ENCODE peak calls at places on chromosomes 7 and 10, in seven cellular contexts. O, M, F, I, Y, P and L are unnamed samples.

GRCh38 chr7:134660961-134661376 is 14.3 kb downstream of the BPGM start:
- DNase-seq in O (no peak), M (no peak), F (no peak), I (peak), Y (no peak), P (no peak), L (peak)

GRCh38 chr7:7118822-7119221 is 63.5 kb upstream of the C1GALT1 start:
- DNase-seq in O (no peak), M (no peak), F (no peak), I (no peak), Y (no peak), P (no peak), L (no peak)

GRCh38 chr10:109183366-109183765 is 739.9 kb downstream of the XPNPEP1 start:
- DNase-seq in O (no peak), M (no peak), F (no peak), I (no peak), Y (no peak), P (no peak), L (peak)

GRCh38 chr7:29806131-29806792 is at the start of gene WIPF3:
- DNase-seq in O (peak), M (no peak), F (peak), I (no peak), Y (no peak), P (no peak), L (no peak)

GRCh38 chr7:55463863-55464262 is 98.7 kb downstream of the LANCL2 start:
- DNase-seq in O (no peak), M (no peak), F (peak), I (no peak), Y (no peak), P (no peak), L (no peak)

GRCh38 chr7:16826061-16826460 is 21.3 kb upstream of the AGR2 start:
- DNase-seq in O (no peak), M (no peak), F (no peak), I (no peak), Y (no peak), P (no peak), L (no peak)

GRCh38 chr7:78587443-78588044 is 789.0 kb downstream of the PHTF2 start:
- DNase-seq in O (no peak), M (no peak), F (no peak), I (no peak), Y (no peak), P (peak), L (no peak)

GRCh38 chr10:77264107-77264506 is 373.5 kb downstream of the KCNMA1 start:
- DNase-seq in O (no peak), M (no peak), F (no peak), I (no peak), Y (no peak), P (no peak), L (no peak)

GRCh38 chr7:156465186-156465585 is 175.4 kb upstream of the RNF32 start:
- DNase-seq in O (no peak), M (no peak), F (no peak), I (no peak), Y (no peak), P (no peak), L (no peak)

GRCh38 chr7:24916463-24917040 is 63.4 kb downstream of the OSBPL3 start:
- DNase-seq in O (no peak), M (no peak), F (no peak), I (no peak), Y (no peak), P (no peak), L (no peak)
- H3K4me3 ChIP-seq in O (no peak), M (no peak), F (no peak), I (no peak), Y (no peak), P (no peak), L (no peak)

GRCh38 chr10:451021-451471 is 238.4 kb downstream of the DIP2C start:
- DNase-seq in O (no peak), M (peak), F (peak), I (no peak), Y (no peak), P (peak), L (no peak)
- H3K4me3 ChIP-seq in O (no peak), M (peak), F (no peak), I (no peak), Y (no peak), P (peak), L (no peak)

DNA sequence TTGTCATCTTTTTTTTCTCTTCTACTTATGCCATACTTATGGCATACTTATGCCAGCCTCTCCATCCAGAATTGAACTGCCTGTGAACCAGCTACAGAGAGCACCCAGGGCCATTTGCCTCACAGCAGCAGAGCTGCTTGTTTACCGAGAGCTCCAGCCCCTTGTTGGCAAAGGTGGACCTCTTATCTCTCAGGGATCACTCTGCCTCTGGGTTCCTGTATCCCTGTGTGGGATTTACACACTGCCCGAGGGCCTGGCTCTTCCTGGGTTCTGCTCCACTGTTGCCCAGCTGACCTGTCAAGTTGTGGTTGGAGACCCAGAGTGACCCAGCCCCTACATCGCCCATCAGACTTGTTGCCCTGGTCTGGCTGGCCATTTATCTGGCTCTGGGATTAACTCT is 22.3 kb downstream of the MRPS33 start:
- DNase-seq in O (no peak), M (no peak), F (no peak), I (no peak), Y (no peak), P (no peak), L (no peak)
- H3K4me3 ChIP-seq in O (no peak), M (no peak), F (no peak), I (no peak), Y (no peak), P (no peak), L (no peak)

GRCh38 chr10:31808258-31809218 is 120.1 kb downstream of the ARHGAP12 start:
- DNase-seq in O (peak), M (no peak), F (no peak), I (peak), Y (peak), P (peak), L (peak)
- H3K4me3 ChIP-seq in O (no peak), M (no peak), F (peak), I (peak), Y (no peak), P (no peak), L (no peak)

DNA sequence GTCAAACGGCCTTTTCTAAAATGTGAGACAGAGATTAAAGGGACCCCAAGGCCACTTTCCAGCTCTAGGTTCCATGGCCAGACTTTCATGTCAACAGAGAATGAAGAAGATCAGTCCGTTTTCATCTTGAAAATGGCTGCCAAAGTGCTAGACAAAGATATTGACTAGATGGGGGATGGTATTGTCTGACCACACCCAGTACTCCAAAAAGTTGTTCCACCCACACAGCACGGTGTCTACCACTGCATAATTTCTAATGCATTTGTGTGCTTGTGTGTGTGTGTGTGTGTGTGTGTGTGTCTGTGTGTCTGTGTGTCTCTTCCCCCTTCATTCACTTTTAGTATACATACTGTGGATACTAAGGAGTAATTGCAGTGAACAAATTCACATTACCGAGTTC is 1.3 kb downstream of the COL1A2 start:
- DNase-seq in O (peak), M (no peak), F (no peak), I (no peak), Y (no peak), P (no peak), L (no peak)
- H3K4me3 ChIP-seq in O (peak), M (no peak), F (peak), I (peak), Y (no peak), P (no peak), L (peak)

GRCh38 chr7:139114585-139114984 is 5.1 kb upstream of the ZC3HAV1 start:
- DNase-seq in O (no peak), M (no peak), F (no peak), I (no peak), Y (no peak), P (no peak), L (no peak)
- H3K4me3 ChIP-seq in O (no peak), M (no peak), F (no peak), I (no peak), Y (no peak), P (no peak), L (no peak)